ENCODE peak calls at places on chromosomes 3 and 15, in four cellular contexts. B is ACHN; J is transverse colon; E is activated gamma-delta T cell treated with anti-CD3 and anti-CD28 coated beads, Interleukin-2, amount 50 U/mL, for 16 hours. M is an unnamed sample.

GRCh38 chr3:114144909-114145688 is 33.8 kb downstream of the DRD3 start:
- DNase-seq in B (peak), J (no peak), E (no peak), M (no peak)

GRCh38 chr3:196111939-196112386 is 30.1 kb upstream of the TFRC start:
- DNase-seq in B (no peak), J (no peak), E (no peak), M (no peak)

GRCh38 chr3:65751123-65751700 is 287.5 kb downstream of the MAGI1 start:
- DNase-seq in B (peak), J (peak), E (no peak), M (no peak)

GRCh38 chr15:33149919-33150318 is 44.6 kb downstream of the FMN1 start:
- DNase-seq in B (no peak), J (no peak), E (no peak), M (no peak)

GRCh38 chr3:132180337-132180791 is 136.8 kb upstream of the ACP3 start:
- DNase-seq in B (peak), J (no peak), E (no peak), M (no peak)

GRCh38 chr15:33910741-33911140 is 57.6 kb upstream of the CHRM5 start:
- DNase-seq in B (no peak), J (no peak), E (no peak), M (no peak)

GRCh38 chr3:125236331-125236903 is 23.9 kb upstream of the SLC12A8 start:
- DNase-seq in B (no peak), J (no peak), E (no peak), M (no peak)

GRCh38 chr3:128734523-128735189 is 8.7 kb downstream of the RAB7A start:
- DNase-seq in B (no peak), J (no peak), E (no peak), M (no peak)

GRCh38 chr3:124217542-124217941 is 225.6 kb upstream of the ROPN1 start:
- DNase-seq in B (peak), J (peak), E (no peak), M (no peak)

GRCh38 chr3:16550676-16551341 is 37.3 kb upstream of the RFTN1 start:
- DNase-seq in B (peak), J (peak), E (peak), M (peak)